ENCODE peak calls at places on chromosomes 12 and 14, in six cellular contexts. M is fibroblast of pulmonary artery, G is dorsolateral prefrontal cortex, I is body of pancreas, S is IMR-90, R is stomach. Q is an unnamed sample.

GRCh38 chr12:29519585-29520182 is 22.2 kb upstream of the OVCH1 start:
- DNase-seq in I (no peak), S (peak; percentile 68), G (no peak), M (peak; percentile 83), R (no peak), Q (peak; percentile 75)

GRCh38 chr14:99758121-99758871 is 34.9 kb upstream of the EML1 start:
- DNase-seq in R (no peak), S (peak; percentile 96), I (no peak), M (peak; percentile 60), G (no peak), Q (peak; percentile 84)

GRCh38 chr12:21509768-21510167 is 8.2 kb downstream of the GOLT1B start:
- DNase-seq in R (no peak), I (no peak), S (no peak), M (no peak), G (no peak), Q (no peak)

GRCh38 chr14:39006721-39007410 is 96.2 kb downstream of the SEC23A start:
- DNase-seq in G (no peak), I (no peak), M (no peak), S (peak; percentile 36), R (no peak), Q (no peak)

GRCh38 chr12:19287302-19287701 is 152.0 kb upstream of the AEBP2 start:
- DNase-seq in I (no peak), S (no peak), R (no peak), M (peak; percentile 13), G (no peak), Q (no peak)

GRCh38 chr14:65073605-65074201 is 28.6 kb downstream of the MAX start:
- DNase-seq in R (peak; percentile 65), G (no peak), I (no peak), M (no peak), S (no peak), Q (no peak)

GRCh38 chr12:80157640-80158039 is 58.3 kb downstream of the OTOGL start:
- DNase-seq in S (peak; percentile 52), I (no peak), G (no peak), M (no peak), R (no peak), Q (no peak)

GRCh38 chr12:76142305-76142704 is 57.8 kb upstream of the NAP1L1 start:
- DNase-seq in M (no peak), S (no peak), I (no peak), R (no peak), G (no peak), Q (no peak)

GRCh38 chr12:78406776-78407335 is 457.7 kb upstream of the SYT1 start:
- DNase-seq in G (no peak), S (peak; percentile 9), I (no peak), M (peak; percentile 29), R (no peak), Q (no peak)

GRCh38 chr14:50607181-50607580 is 47.2 kb downstream of the ATL1 start:
- DNase-seq in R (no peak), S (peak; percentile 63), I (no peak), G (no peak), M (no peak), Q (no peak)

GRCh38 chr12:104457746-104458644 is 1.2 kb downstream of the CHST11 start:
- DNase-seq in I (peak; percentile 37), S (no peak), M (no peak), G (peak; percentile 45), R (peak; percentile 41), Q (peak; percentile 25)

GRCh38 chr12:81962126-81962856 is 203.1 kb upstream of the PPFIA2 start:
- DNase-seq in R (no peak), I (no peak), G (no peak), M (no peak), S (no peak), Q (no peak)

GRCh38 chr12:1656894-1657293 is 27.9 kb downstream of the WNT5B start:
- DNase-seq in M (no peak), I (no peak), S (no peak), G (no peak), R (no peak), Q (no peak)

GRCh38 chr14:105859717-105860614 is 333.6 kb downstream of the TMEM121 start:
- DNase-seq in I (peak; percentile 8), M (no peak), S (no peak), G (peak; percentile 31), R (peak; percentile 25), Q (no peak)

GRCh38 chr14:102592969-102593840 is 756 bp downstream of the RCOR1 start:
- DNase-seq in G (peak; percentile 61), R (peak; percentile 50), S (peak; percentile 26), I (peak; percentile 55), M (peak; percentile 39), Q (peak; percentile 41)

GRCh38 chr12:49511410-49511809 is 27.4 kb upstream of the KCNH3 start:
- DNase-seq in S (no peak), R (no peak), I (no peak), M (no peak), G (no peak), Q (no peak)

GRCh38 chr14:103538291-103539055 is 9.5 kb downstream of the TRMT61A start:
- DNase-seq in R (peak; percentile 56), G (peak; percentile 61), M (no peak), S (no peak), I (no peak), Q (no peak)

GRCh38 chr14:66999978-67000377 is 189.3 kb upstream of the GARIN2 start:
- DNase-seq in S (no peak), M (no peak), I (no peak), R (no peak), G (no peak), Q (no peak)

GRCh38 chr14:70672328-70672675 is 30.6 kb downstream of the TTC9 start:
- DNase-seq in R (no peak), S (no peak), I (no peak), G (no peak), M (no peak), Q (no peak)

GRCh38 chr12:80485222-80485987 is 41.4 kb downstream of the PTPRQ start:
- DNase-seq in M (no peak), I (no peak), G (no peak), S (no peak), R (no peak), Q (no peak)

GRCh38 chr14:62692490-62693106 is 352.7 kb downstream of the KCNH5 start:
- DNase-seq in M (peak; percentile 22), R (no peak), G (no peak), I (no peak), S (peak; percentile 51), Q (no peak)

GRCh38 chr12:59027199-59027598 is 106.9 kb upstream of the LRIG3 start:
- DNase-seq in S (no peak), G (no peak), M (no peak), I (no peak), R (no peak), Q (no peak)

GRCh38 chr14:104505085-104506074 is 74.2 kb upstream of the C14orf180 start:
- DNase-seq in S (no peak), G (no peak), M (no peak), I (no peak), R (no peak), Q (no peak)

GRCh38 chr12:66049538-66050282 is 80.8 kb downstream of the LLPH start:
- DNase-seq in I (no peak), S (peak; percentile 13), G (no peak), M (peak; percentile 20), R (no peak), Q (no peak)

GRCh38 chr14:72863216-72864006 is 30.5 kb downstream of the DPF3 start:
- DNase-seq in G (no peak), I (no peak), R (no peak), S (no peak), M (no peak), Q (no peak)

GRCh38 chr12:86838709-86839108 is 582.5 kb upstream of the MGAT4C start:
- DNase-seq in G (no peak), S (no peak), M (peak; percentile 17), R (no peak), I (no peak), Q (no peak)

GRCh38 chr12:89323568-89324218 is 28.6 kb downstream of the DUSP6 start:
- DNase-seq in S (no peak), G (no peak), I (no peak), R (no peak), M (no peak), Q (no peak)

GRCh38 chr14:44898547-44898946 is 63.2 kb downstream of the KLHL28 start:
- DNase-seq in I (no peak), M (no peak), R (no peak), S (peak; percentile 61), G (no peak), Q (no peak)

GRCh38 chr12:57273516-57273915 is 22.5 kb upstream of the STAC3 start:
- DNase-seq in S (no peak), R (no peak), I (no peak), G (no peak), M (no peak), Q (no peak)

GRCh38 chr12:57803317-57803893 is 15.1 kb downstream of the AVIL start:
- DNase-seq in M (peak; percentile 69), S (peak; percentile 42), I (peak; percentile 58), R (peak; percentile 62), G (peak; percentile 51), Q (peak; percentile 60)

GRCh38 chr12:72203764-72204335 is 68.3 kb upstream of the TRHDE start:
- DNase-seq in R (no peak), M (no peak), I (no peak), S (no peak), G (no peak), Q (no peak)

GRCh38 chr12:124862768-124863408 is 776 bp downstream of the SCARB1 start:
- DNase-seq in R (no peak), I (peak; percentile 30), G (peak; percentile 72), S (no peak), M (peak; percentile 21), Q (peak; percentile 15)

GRCh38 chr14:50319721-50320120 is 7.6 kb downstream of the DMAC2L start:
- DNase-seq in R (no peak), M (no peak), G (no peak), I (no peak), S (peak; percentile 33), Q (no peak)

GRCh38 chr12:98939350-98939749 is 294.3 kb downstream of the APAF1 start:
- DNase-seq in G (peak; percentile 43), I (no peak), R (no peak), S (peak; percentile 20), M (peak; percentile 42), Q (peak; percentile 36)
- TF ChIP-seq CTCF in G (peak; percentile 69), I (peak; percentile 47), R (peak; percentile 6), S (peak; percentile 44), M (peak; percentile 50), Q (peak; percentile 34)

DNA sequence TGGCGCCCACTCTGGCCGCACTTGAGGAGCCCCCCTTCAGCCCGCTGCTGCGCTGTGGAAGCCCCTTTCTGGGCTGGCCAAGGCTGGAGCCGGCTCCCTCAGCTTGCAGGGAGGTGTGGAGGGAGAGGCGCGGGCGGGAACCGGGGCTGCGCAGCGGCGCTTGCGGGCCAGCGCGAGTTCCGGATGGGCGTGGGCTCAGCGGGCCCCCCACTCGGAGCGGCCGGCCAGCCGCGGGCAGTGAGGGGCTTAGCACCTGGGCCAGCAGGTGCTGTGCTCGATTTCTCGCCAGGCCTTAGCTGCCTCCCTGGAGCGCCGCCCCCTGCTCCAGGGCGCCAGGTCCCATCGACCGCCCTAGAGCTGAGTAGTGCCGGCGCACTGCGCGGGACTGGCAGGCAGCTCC is 8.0 kb upstream of the VWF start:
- DNase-seq in G (no peak), I (no peak), S (no peak), M (no peak), R (no peak), Q (no peak)
- TF ChIP-seq CTCF in G (no peak), I (no peak), S (no peak), M (no peak), R (no peak), Q (no peak)

GRCh38 chr14:68896132-68896531 is 83.0 kb downstream of the ACTN1 start:
- DNase-seq in R (no peak), G (no peak), S (no peak), I (no peak), M (no peak), Q (peak; percentile 21)
- TF ChIP-seq CTCF in R (no peak), G (peak; percentile 42), S (peak; percentile 35), I (no peak), M (peak; percentile 46), Q (peak; percentile 23)

GRCh38 chr12:46110220-46110700 is 119.9 kb upstream of the SCAF11 start:
- DNase-seq in M (no peak), R (peak; percentile 33), S (no peak), I (peak; percentile 62), G (no peak), Q (no peak)
- TF ChIP-seq CTCF in M (no peak), R (no peak), S (no peak), I (no peak), G (no peak), Q (no peak)